ENCODE peak calls at places on chromosomes 1 and 21, in six cellular contexts. V is mesenchymal stem cell, Z is neuronal stem cell, M is H1, L is trophoblast cell, J is IMR-90. T is an unnamed sample.

GRCh38 chr1:27316860-27317259 is 5.1 kb upstream of the TMEM222 start:
- DNase-seq in V (no peak), Z (no peak), M (no peak), L (no peak), J (no peak), T (no peak)

GRCh38 chr1:33120436-33121231 is 39.7 kb downstream of the AZIN2 start:
- DNase-seq in V (no peak), Z (no peak), M (peak), L (no peak), J (peak), T (no peak)

GRCh38 chr1:194167956-194168355 is 981.5 kb upstream of the B3GALT2 start:
- DNase-seq in V (no peak), Z (no peak), M (no peak), L (no peak), J (peak), T (no peak)

GRCh38 chr21:46543306-46543705 is 61.6 kb downstream of the S100B start:
- DNase-seq in V (no peak), Z (no peak), M (no peak), L (no peak), J (no peak), T (no peak)

GRCh38 chr1:11787251-11787803 is 18.4 kb downstream of the MTHFR start:
- DNase-seq in V (peak), Z (no peak), M (peak), L (peak), J (peak), T (peak)

GRCh38 chr1:2982615-2983318 is 38.5 kb upstream of the ACTRT2 start:
- DNase-seq in V (no peak), Z (no peak), M (no peak), L (no peak), J (no peak), T (no peak)

GRCh38 chr1:43873851-43874250 is 59.8 kb upstream of the ARTN start:
- DNase-seq in V (no peak), Z (no peak), M (no peak), L (peak), J (no peak), T (no peak)

GRCh38 chr1:101004666-101005065 is 20.9 kb downstream of the DPH5 start:
- DNase-seq in V (no peak), Z (no peak), M (no peak), L (no peak), J (peak), T (no peak)

GRCh38 chr1:76256289-76257223 is 182.0 kb downstream of the ST6GALNAC3 start:
- DNase-seq in V (no peak), Z (no peak), M (no peak), L (no peak), J (no peak), T (no peak)

GRCh38 chr1:203456577-203456976 is 19.0 kb upstream of the PRELP start:
- DNase-seq in V (no peak), Z (no peak), M (no peak), L (no peak), J (no peak), T (no peak)

GRCh38 chr21:14356771-14357170 is 26.2 kb downstream of the HSPA13 start:
- DNase-seq in V (no peak), Z (no peak), M (no peak), L (no peak), J (no peak), T (no peak)

GRCh38 chr1:111506561-111506960 is 3.1 kb upstream of the ADORA3 start:
- DNase-seq in V (no peak), Z (no peak), M (no peak), L (no peak), J (no peak), T (no peak)

GRCh38 chr1:1876335-1876935 is 14.5 kb downstream of the GNB1 start:
- DNase-seq in V (no peak), Z (no peak), M (no peak), L (peak), J (peak), T (peak)

GRCh38 chr1:201732351-201732750 is 96.6 kb upstream of the IPO9 start:
- DNase-seq in V (peak), Z (no peak), M (no peak), L (no peak), J (peak), T (no peak)

GRCh38 chr21:45455321-45456013 is 50.5 kb downstream of the COL18A1 start:
- DNase-seq in V (no peak), Z (no peak), M (no peak), L (peak), J (peak), T (no peak)

GRCh38 chr1:207264663-207265270 is 56.7 kb upstream of the CD55 start:
- DNase-seq in V (no peak), Z (no peak), M (no peak), L (no peak), J (no peak), T (no peak)
- H3K4me3 ChIP-seq in V (no peak), Z (no peak), M (no peak), L (no peak), J (no peak), T (no peak)

GRCh38 chr1:29124366-29125236 is 898 bp upstream of the TMEM200B start:
- DNase-seq in V (peak), Z (peak), M (peak), L (peak), J (peak), T (peak)
- H3K4ac ChIP-seq in V (peak), Z (no peak), M (peak), L (peak), J (peak), T (peak)

GRCh38 chr1:172270605-172271004 is 149.9 kb upstream of the C1orf105 start:
- DNase-seq in V (peak), Z (no peak), M (no peak), L (no peak), J (peak), T (no peak)
- H3K4me3 ChIP-seq in V (peak), Z (no peak), M (no peak), L (no peak), J (no peak), T (no peak)

GRCh38 chr1:192516776-192517297 is 58.7 kb upstream of the RGS1 start:
- DNase-seq in V (peak), Z (no peak), M (no peak), L (peak), J (no peak), T (no peak)

GRCh38 chr1:192518700-192519099 is 56.9 kb upstream of the RGS1 start:
- DNase-seq in V (no peak), Z (no peak), M (no peak), L (no peak), J (peak), T (no peak)

GRCh38 chr1:192513196-192513595 is 62.4 kb upstream of the RGS1 start:
- DNase-seq in V (no peak), Z (no peak), M (no peak), L (no peak), J (no peak), T (no peak)

GRCh38 chr1:192512426-192513125 is 63.0 kb upstream of the RGS1 start:
- DNase-seq in V (peak), Z (no peak), M (no peak), L (no peak), J (no peak), T (peak)

DNA sequence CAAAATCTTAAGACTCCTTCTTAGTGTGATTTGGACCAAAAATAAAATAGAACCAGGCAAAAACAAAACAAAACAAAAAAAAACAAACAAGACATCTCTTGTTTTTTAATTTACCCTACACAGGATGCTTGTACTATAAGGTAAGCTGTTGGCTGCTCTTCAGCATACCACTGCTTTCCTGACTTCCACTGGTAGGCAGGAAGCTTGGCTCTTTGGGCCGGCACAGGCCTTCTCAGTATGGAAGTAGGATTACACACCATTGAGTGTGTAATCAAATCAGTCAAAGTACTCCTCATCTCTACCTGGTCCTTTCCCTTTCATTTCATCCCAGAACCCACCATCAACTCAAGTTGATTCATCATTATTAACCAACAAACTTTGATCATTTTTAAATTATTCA is 61.9 kb upstream of the RGS1 start:
- DNase-seq in V (no peak), Z (no peak), M (no peak), L (no peak), J (no peak), T (peak)
- H3K4ac ChIP-seq in V (no peak), Z (no peak), M (no peak), L (no peak), J (no peak), T (no peak)

GRCh38 chr1:225422033-225422605 is 5.7 kb downstream of the LBR start:
- DNase-seq in V (no peak), Z (no peak), M (no peak), L (no peak), J (no peak), T (no peak)
- H3K4me3 ChIP-seq in V (no peak), Z (no peak), M (no peak), L (no peak), J (no peak), T (no peak)

GRCh38 chr1:234611153-234611798 is 1.3 kb upstream of the IRF2BP2 start:
- DNase-seq in V (peak), Z (peak), M (no peak), L (peak), J (peak), T (peak)

GRCh38 chr1:234610061-234610581 is at the start of gene IRF2BP2:
- DNase-seq in V (peak), Z (peak), M (peak), L (peak), J (peak), T (peak)

GRCh38 chr1:234609528-234610042 is 393 bp downstream of the IRF2BP2 start:
- DNase-seq in V (no peak), Z (no peak), M (no peak), L (no peak), J (no peak), T (no peak)

GRCh38 chr1:234611799-234612351 is 1.9 kb upstream of the IRF2BP2 start:
- DNase-seq in V (no peak), Z (no peak), M (no peak), L (peak), J (no peak), T (no peak)

DNA sequence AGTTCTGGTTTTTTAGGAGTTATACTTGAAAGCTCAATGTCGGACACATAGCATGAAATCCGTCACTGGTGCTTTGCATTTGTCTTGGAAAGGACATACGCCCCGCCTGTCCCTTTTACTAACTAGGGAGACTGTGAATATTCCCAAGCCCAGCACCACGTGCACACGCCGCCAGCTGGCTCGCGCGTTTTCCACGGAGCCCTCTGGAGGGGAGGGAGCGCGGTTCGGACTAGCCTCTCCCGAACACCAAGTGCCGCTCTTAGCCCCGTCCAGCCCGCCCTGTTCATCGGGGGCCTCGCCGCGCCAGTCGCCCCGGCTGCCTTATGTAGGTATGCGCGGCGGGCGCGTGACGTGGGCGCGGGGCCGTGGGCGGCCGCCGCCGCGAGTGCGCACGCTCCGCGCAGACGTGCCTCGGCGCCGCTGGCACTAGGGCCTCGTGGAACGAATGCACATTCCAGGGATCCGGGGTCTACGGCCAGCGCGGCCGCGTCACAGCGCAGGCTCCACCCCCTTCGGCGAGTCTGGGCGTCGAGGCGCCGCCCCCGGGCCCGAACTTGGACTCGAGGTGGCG is 689 bp upstream of the IRF2BP2 start:
- DNase-seq in V (peak), Z (peak), M (peak), L (peak), J (peak), T (peak)
- H3K4ac ChIP-seq in V (peak), Z (no peak), M (peak), L (peak), J (peak), T (peak)

GRCh38 chr1:19189270-19189669 is 20.8 kb downstream of the UBR4 start:
- DNase-seq in V (no peak), Z (no peak), M (no peak), L (no peak), J (no peak), T (no peak)
- H3K4me3 ChIP-seq in V (no peak), Z (no peak), M (no peak), L (no peak), J (no peak), T (no peak)

GRCh38 chr21:31193761-31194160 is 150.3 kb downstream of the TIAM1 start:
- DNase-seq in V (no peak), Z (no peak), M (no peak), L (no peak), J (no peak), T (no peak)
- H3K4ac ChIP-seq in V (no peak), Z (no peak), M (no peak), L (no peak), J (no peak), T (no peak)

GRCh38 chr21:36702622-36702968 is 3.7 kb downstream of the SIM2 start:
- DNase-seq in V (no peak), Z (no peak), M (no peak), L (no peak), J (no peak), T (peak)

GRCh38 chr21:36703123-36703522 is 4.2 kb downstream of the SIM2 start:
- DNase-seq in V (no peak), Z (no peak), M (no peak), L (no peak), J (no peak), T (no peak)

GRCh38 chr21:36704281-36704957 is 5.5 kb downstream of the SIM2 start:
- DNase-seq in V (no peak), Z (no peak), M (peak), L (no peak), J (peak), T (no peak)

GRCh38 chr21:36704958-36705678 is 6.2 kb downstream of the SIM2 start:
- DNase-seq in V (no peak), Z (no peak), M (peak), L (no peak), J (peak), T (peak)

GRCh38 chr21:36703626-36704280 is 4.8 kb downstream of the SIM2 start:
- DNase-seq in V (no peak), Z (no peak), M (peak), L (no peak), J (no peak), T (no peak)
- H3K4me3 ChIP-seq in V (no peak), Z (no peak), M (no peak), L (no peak), J (peak), T (no peak)

T was measured in mesendoderm.